ENCODE peak calls at places on chromosomes 16 and 17, in six cellular contexts. One of them, this sample, is unnamed.

GRCh38 chr17:68906638-68907037 is 48.6 kb downstream of the ABCA8 start:
- DNase-seq in adipocyte: peak; percentile 16
- DNase-seq in lung: no peak
- DNase-seq in pancreas: no peak
- DNase-seq in tibial artery: no peak
- DNase-seq in BE2C: no peak
- DNase-seq in this sample: no peak

GRCh38 chr17:80468222-80468621 is 8.2 kb downstream of the NPTX1 start:
- DNase-seq in pancreas: no peak
- DNase-seq in tibial artery: no peak
- DNase-seq in BE2C: no peak
- DNase-seq in adipocyte: no peak
- DNase-seq in lung: no peak
- DNase-seq in this sample: no peak

GRCh38 chr17:19284005-19284959 is 47.1 kb downstream of the EPN2 start:
- DNase-seq in pancreas: no peak
- DNase-seq in BE2C: no peak
- DNase-seq in adipocyte: no peak
- DNase-seq in tibial artery: no peak
- DNase-seq in lung: no peak
- DNase-seq in this sample: no peak

GRCh38 chr17:8960325-8961144 is 5.0 kb downstream of the PIK3R5 start:
- DNase-seq in BE2C: no peak
- DNase-seq in adipocyte: no peak
- DNase-seq in tibial artery: no peak
- DNase-seq in pancreas: no peak
- DNase-seq in lung: no peak
- DNase-seq in this sample: peak; percentile 55

GRCh38 chr17:21592774-21593173 is 99.5 kb upstream of the KCNJ18 start:
- DNase-seq in tibial artery: no peak
- DNase-seq in lung: no peak
- DNase-seq in BE2C: no peak
- DNase-seq in pancreas: no peak
- DNase-seq in adipocyte: no peak
- DNase-seq in this sample: no peak

GRCh38 chr17:5665164-5665563 is 80.9 kb upstream of the NLRP1 start:
- DNase-seq in tibial artery: no peak
- DNase-seq in pancreas: no peak
- DNase-seq in lung: no peak
- DNase-seq in BE2C: no peak
- DNase-seq in adipocyte: peak; percentile 4
- DNase-seq in this sample: no peak

GRCh38 chr16:65833171-65833871 is 533.2 kb upstream of the CDH5 start:
- DNase-seq in tibial artery: no peak
- DNase-seq in lung: no peak
- DNase-seq in BE2C: peak; percentile 57
- DNase-seq in adipocyte: peak; percentile 72
- DNase-seq in pancreas: no peak
- DNase-seq in this sample: peak; percentile 16

GRCh38 chr16:66311306-66311705 is 55.2 kb upstream of the CDH5 start:
- DNase-seq in tibial artery: no peak
- DNase-seq in lung: no peak
- DNase-seq in adipocyte: no peak
- DNase-seq in pancreas: no peak
- DNase-seq in BE2C: no peak
- DNase-seq in this sample: no peak

GRCh38 chr17:78829477-78829876 is 11.1 kb downstream of the USP36 start:
- DNase-seq in tibial artery: no peak
- DNase-seq in adipocyte: no peak
- DNase-seq in lung: no peak
- DNase-seq in BE2C: no peak
- DNase-seq in pancreas: no peak
- DNase-seq in this sample: no peak

GRCh38 chr17:259341-259976 is 78.0 kb upstream of the DOC2B start:
- DNase-seq in tibial artery: no peak
- DNase-seq in lung: no peak
- DNase-seq in pancreas: no peak
- DNase-seq in adipocyte: no peak
- DNase-seq in BE2C: no peak
- DNase-seq in this sample: no peak

GRCh38 chr16:106623-107324 is 28.7 kb downstream of the MPG start:
- DNase-seq in tibial artery: peak; percentile 59
- DNase-seq in lung: peak; percentile 59
- DNase-seq in adipocyte: peak; percentile 95
- DNase-seq in BE2C: peak; percentile 65
- DNase-seq in pancreas: no peak
- DNase-seq in this sample: no peak

GRCh38 chr16:30051518-30051917 is 14.0 kb upstream of the ALDOA start:
- DNase-seq in adipocyte: no peak
- DNase-seq in pancreas: no peak
- DNase-seq in tibial artery: no peak
- DNase-seq in lung: no peak
- DNase-seq in BE2C: no peak
- DNase-seq in this sample: no peak

GRCh38 chr17:7491583-7491982 is 7.4 kb downstream of the POLR2A start:
- DNase-seq in adipocyte: no peak
- DNase-seq in pancreas: no peak
- DNase-seq in BE2C: no peak
- DNase-seq in lung: no peak
- DNase-seq in tibial artery: no peak
- DNase-seq in this sample: no peak

GRCh38 chr16:77951788-77952187 is 70.6 kb upstream of the CLEC3A start:
- DNase-seq in BE2C: no peak
- DNase-seq in adipocyte: no peak
- DNase-seq in lung: no peak
- DNase-seq in tibial artery: no peak
- DNase-seq in pancreas: no peak
- DNase-seq in this sample: no peak

GRCh38 chr17:71522383-71522782 is 598.4 kb upstream of the SOX9 start:
- DNase-seq in BE2C: no peak
- DNase-seq in pancreas: no peak
- DNase-seq in adipocyte: no peak
- DNase-seq in tibial artery: no peak
- DNase-seq in lung: no peak
- DNase-seq in this sample: no peak

GRCh38 chr17:21029032-21029431 is 13.8 kb downstream of the USP22 start:
- DNase-seq in tibial artery: peak; percentile 72
- DNase-seq in pancreas: no peak
- DNase-seq in lung: no peak
- DNase-seq in BE2C: no peak
- DNase-seq in adipocyte: peak; percentile 64
- DNase-seq in this sample: peak; percentile 83

GRCh38 chr16:76207270-76207669 is 69.9 kb upstream of the CNTNAP4 start:
- DNase-seq in BE2C: no peak
- DNase-seq in adipocyte: no peak
- DNase-seq in lung: no peak
- DNase-seq in tibial artery: no peak
- DNase-seq in pancreas: no peak
- DNase-seq in this sample: no peak

GRCh38 chr16:49899991-49900690 is 44.2 kb upstream of the ZNF423 start:
- DNase-seq in lung: no peak
- DNase-seq in BE2C: no peak
- DNase-seq in adipocyte: no peak
- DNase-seq in pancreas: no peak
- DNase-seq in tibial artery: no peak
- DNase-seq in this sample: no peak

GRCh38 chr17:9467518-9467917 is 108.1 kb downstream of the STX8 start:
- DNase-seq in adipocyte: no peak
- DNase-seq in BE2C: no peak
- DNase-seq in lung: no peak
- DNase-seq in tibial artery: no peak
- DNase-seq in pancreas: no peak
- DNase-seq in this sample: no peak

GRCh38 chr17:19766421-19767270 is 18.5 kb upstream of the ALDH3A1 start:
- DNase-seq in lung: peak; percentile 77
- DNase-seq in pancreas: peak; percentile 82
- DNase-seq in tibial artery: peak; percentile 75
- DNase-seq in adipocyte: peak; percentile 88
- DNase-seq in BE2C: peak; percentile 71
- DNase-seq in this sample: peak; percentile 77

GRCh38 chr16:19555938-19556778 is 655 bp downstream of the VPS35L start:
- DNase-seq in tibial artery: no peak
- DNase-seq in adipocyte: peak; percentile 61
- DNase-seq in lung: no peak
- DNase-seq in BE2C: peak; percentile 14
- DNase-seq in pancreas: no peak
- DNase-seq in this sample: no peak

GRCh38 chr17:42163696-42164407 is 9.1 kb upstream of the RAB5C start:
- DNase-seq in adipocyte: no peak
- DNase-seq in BE2C: no peak
- DNase-seq in tibial artery: no peak
- DNase-seq in pancreas: no peak
- DNase-seq in lung: no peak
- DNase-seq in this sample: no peak

GRCh38 chr17:9022553-9023388 is 1.5 kb downstream of the NTN1 start:
- DNase-seq in lung: no peak
- DNase-seq in BE2C: no peak
- DNase-seq in tibial artery: no peak
- DNase-seq in pancreas: peak; percentile 58
- DNase-seq in adipocyte: no peak
- DNase-seq in this sample: no peak

GRCh38 chr17:66255112-66255511 is 25.9 kb upstream of the APOH start:
- DNase-seq in tibial artery: no peak
- DNase-seq in pancreas: no peak
- DNase-seq in adipocyte: peak; percentile 92
- DNase-seq in lung: no peak
- DNase-seq in BE2C: peak; percentile 35
- DNase-seq in this sample: no peak

GRCh38 chr17:7258731-7259554 is 3.3 kb downstream of the CLDN7 start:
- DNase-seq in BE2C: no peak
- DNase-seq in pancreas: peak; percentile 67
- DNase-seq in tibial artery: no peak
- DNase-seq in adipocyte: peak; percentile 51
- DNase-seq in lung: peak; percentile 80
- DNase-seq in this sample: no peak

GRCh38 chr17:836154-836553 is 54.0 kb downstream of the MRM3 start:
- DNase-seq in lung: no peak
- DNase-seq in tibial artery: no peak
- DNase-seq in pancreas: no peak
- DNase-seq in BE2C: no peak
- DNase-seq in adipocyte: peak; percentile 39
- DNase-seq in this sample: no peak

GRCh38 chr17:37182786-37183185 is 193.0 kb upstream of the C17orf78 start:
- DNase-seq in BE2C: no peak
- DNase-seq in adipocyte: peak; percentile 16
- DNase-seq in pancreas: no peak
- DNase-seq in tibial artery: no peak
- DNase-seq in lung: no peak
- DNase-seq in this sample: no peak

GRCh38 chr17:38538906-38539305 is 66.8 kb downstream of the SRCIN1 start:
- DNase-seq in BE2C: no peak
- DNase-seq in adipocyte: no peak
- DNase-seq in tibial artery: no peak
- DNase-seq in pancreas: no peak
- DNase-seq in lung: no peak
- DNase-seq in this sample: no peak

GRCh38 chr17:47223007-47223406 is 13.9 kb downstream of the MYL4 start:
- DNase-seq in tibial artery: no peak
- DNase-seq in adipocyte: no peak
- DNase-seq in BE2C: no peak
- DNase-seq in lung: no peak
- DNase-seq in pancreas: no peak
- DNase-seq in this sample: no peak

GRCh38 chr16:4626396-4626795 is 1.8 kb downstream of the MGRN1 start:
- DNase-seq in tibial artery: no peak
- DNase-seq in BE2C: no peak
- DNase-seq in adipocyte: no peak
- DNase-seq in pancreas: no peak
- DNase-seq in lung: no peak
- DNase-seq in this sample: no peak
- H3K4me3 ChIP-seq in tibial artery: peak overlapping the region; percentile 93
- H3K4me3 ChIP-seq in BE2C: no peak overlapping the region
- H3K4me3 ChIP-seq in adipocyte: peak overlapping the region; percentile 86
- H3K4me3 ChIP-seq in pancreas: peak overlapping the region; percentile 99
- H3K4me3 ChIP-seq in lung: peak overlapping the region; percentile 94
- H3K4me3 ChIP-seq in this sample: peak overlapping the region; percentile 91

DNA sequence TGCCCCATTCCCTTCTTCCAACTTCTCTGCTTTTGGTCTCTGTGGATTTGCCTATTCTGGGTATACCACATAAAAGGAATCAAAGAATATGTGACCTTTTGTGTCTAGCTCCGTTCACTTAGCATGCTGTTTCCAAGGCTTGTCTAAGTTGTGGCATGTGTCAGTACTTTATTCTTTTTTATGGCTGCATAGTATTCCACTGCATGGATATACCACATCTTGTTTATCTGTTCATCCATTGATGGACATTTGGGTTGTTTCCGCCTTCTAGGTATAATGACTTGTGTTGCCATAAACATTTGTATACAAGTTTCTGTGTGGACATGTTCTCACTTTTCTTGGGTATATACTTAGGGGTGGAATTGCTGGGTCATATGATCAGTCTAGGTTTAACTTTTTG is 432.6 kb downstream of the MAF start:
- DNase-seq in tibial artery: no peak
- DNase-seq in BE2C: no peak
- DNase-seq in adipocyte: no peak
- DNase-seq in lung: no peak
- DNase-seq in pancreas: no peak
- DNase-seq in this sample: no peak
- H3K4me3 ChIP-seq in tibial artery: no peak overlapping the region
- H3K4me3 ChIP-seq in BE2C: no peak overlapping the region
- H3K4me3 ChIP-seq in adipocyte: no peak overlapping the region
- H3K4me3 ChIP-seq in lung: no peak overlapping the region
- H3K4me3 ChIP-seq in pancreas: no peak overlapping the region
- H3K4me3 ChIP-seq in this sample: no peak overlapping the region

GRCh38 chr16:88839745-88840588 is 16.8 kb downstream of the GALNS start:
- DNase-seq in lung: no peak
- DNase-seq in pancreas: no peak
- DNase-seq in adipocyte: no peak
- DNase-seq in BE2C: no peak
- DNase-seq in tibial artery: no peak
- DNase-seq in this sample: no peak
- H3K4me3 ChIP-seq in lung: no peak overlapping the region
- H3K4me3 ChIP-seq in pancreas: no peak overlapping the region
- H3K4me3 ChIP-seq in adipocyte: no peak overlapping the region
- H3K4me3 ChIP-seq in BE2C: no peak overlapping the region
- H3K4me3 ChIP-seq in tibial artery: no peak overlapping the region
- H3K4me3 ChIP-seq in this sample: no peak overlapping the region

DNA sequence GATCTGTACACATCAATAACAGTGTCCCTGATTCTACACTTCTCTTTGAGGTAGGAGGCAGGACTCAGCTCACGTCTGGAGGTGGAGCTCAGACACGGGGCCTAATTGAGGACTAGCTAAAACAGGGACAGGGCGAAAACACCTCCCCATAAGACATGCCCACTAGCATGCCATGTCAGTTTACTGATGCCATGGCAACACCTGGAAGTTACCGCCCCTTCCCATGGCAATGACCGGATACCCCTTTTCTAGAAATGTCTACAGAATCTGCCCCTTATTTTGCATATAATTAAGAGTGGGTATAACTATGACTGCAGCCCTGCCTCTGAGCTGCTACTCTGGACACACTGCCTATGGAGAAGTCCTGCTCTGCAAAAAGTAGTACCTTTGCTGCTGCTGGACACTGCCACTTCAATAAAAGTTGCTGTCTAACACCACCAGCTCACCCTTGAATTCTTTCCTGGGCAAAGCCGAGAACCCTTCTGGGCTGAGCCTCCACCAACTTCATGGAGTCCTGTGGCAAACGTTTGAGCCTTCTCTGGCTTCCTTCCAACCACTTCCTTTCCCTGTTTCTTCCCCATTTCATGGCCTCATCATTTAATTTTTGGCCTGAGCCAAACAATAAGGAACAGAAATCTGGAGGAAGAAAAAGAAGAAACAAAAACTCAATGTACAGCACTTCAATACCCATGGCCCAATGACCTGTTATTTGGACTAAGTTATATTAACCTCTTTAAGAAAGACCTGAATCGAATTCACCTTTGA is 21.0 kb downstream of the PHB1 start:
- DNase-seq in tibial artery: no peak
- DNase-seq in pancreas: no peak
- DNase-seq in BE2C: no peak
- DNase-seq in adipocyte: peak; percentile 3
- DNase-seq in lung: no peak
- DNase-seq in this sample: no peak
- H3K4me3 ChIP-seq in tibial artery: no peak overlapping the region
- H3K4me3 ChIP-seq in pancreas: no peak overlapping the region
- H3K4me3 ChIP-seq in BE2C: no peak overlapping the region
- H3K4me3 ChIP-seq in adipocyte: no peak overlapping the region
- H3K4me3 ChIP-seq in lung: no peak overlapping the region
- H3K4me3 ChIP-seq in this sample: no peak overlapping the region